ENCODE peak calls at places on chromosomes 12 and 14, in nine cellular contexts. J, W, G, P, Z, F, T, Q and S are unnamed samples.

GRCh38 chr12:111287125-111287900 is 81.6 kb downstream of the PHETA1 start:
- DNase-seq in J (no peak), W (no peak), G (no peak), P (no peak), Z (no peak), F (no peak), T (no peak), Q (no peak), S (no peak)

GRCh38 chr14:38225946-38226345 is 18.2 kb downstream of the SSTR1 start:
- DNase-seq in J (no peak), W (no peak), G (no peak), P (no peak), Z (no peak), F (no peak), T (no peak), Q (no peak), S (no peak)

GRCh38 chr12:19954163-19954562 is 414.2 kb upstream of the PDE3A start:
- DNase-seq in J (no peak), W (no peak), G (no peak), P (no peak), Z (no peak), F (no peak), T (no peak), Q (no peak), S (peak)

GRCh38 chr12:59861635-59862034 is 265.8 kb downstream of the SLC16A7 start:
- DNase-seq in J (no peak), W (no peak), G (no peak), P (peak), Z (no peak), F (no peak), T (no peak), Q (no peak), S (no peak)

GRCh38 chr12:37547611-37548010 is 769.0 kb upstream of the ALG10B start:
- DNase-seq in J (peak), W (no peak), G (no peak), P (no peak), Z (no peak), F (no peak), T (no peak), Q (no peak), S (no peak)

GRCh38 chr14:95157195-95157986 is at the start of gene DICER1:
- DNase-seq in J (peak), W (peak), G (peak), P (peak), Z (peak), F (peak), T (peak), Q (peak), S (peak)

GRCh38 chr12:119423285-119423684 is 88.8 kb downstream of the CCDC60 start:
- DNase-seq in J (no peak), W (no peak), G (no peak), P (no peak), Z (no peak), F (no peak), T (peak), Q (no peak), S (no peak)

GRCh38 chr12:79834712-79835376 is 100.1 kb downstream of the PPP1R12A start:
- DNase-seq in J (no peak), W (no peak), G (no peak), P (no peak), Z (no peak), F (no peak), T (no peak), Q (no peak), S (no peak)

GRCh38 chr12:129961111-129961510 is 57.3 kb upstream of the TMEM132D start:
- DNase-seq in J (peak), W (peak), G (no peak), P (no peak), Z (no peak), F (no peak), T (no peak), Q (no peak), S (no peak)

GRCh38 chr14:99191663-99192621 is 80.1 kb downstream of the BCL11B start:
- DNase-seq in J (peak), W (peak), G (no peak), P (peak), Z (peak), F (no peak), T (no peak), Q (peak), S (peak)

GRCh38 chr12:95205685-95206084 is 11.6 kb downstream of the FGD6 start:
- DNase-seq in J (peak), W (peak), G (no peak), P (peak), Z (no peak), F (no peak), T (peak), Q (no peak), S (no peak)

GRCh38 chr12:130669205-130669557 is 46.9 kb downstream of the RIMBP2 start:
- DNase-seq in J (no peak), W (no peak), G (no peak), P (no peak), Z (no peak), F (no peak), T (no peak), Q (no peak), S (no peak)

GRCh38 chr12:96907681-96908163 is 665 bp downstream of the NEDD1 start:
- DNase-seq in J (peak), W (peak), G (no peak), P (peak), Z (peak), F (no peak), T (peak), Q (peak), S (peak)

GRCh38 chr12:89412665-89413064 is 60.4 kb upstream of the DUSP6 start:
- DNase-seq in J (no peak), W (no peak), G (no peak), P (no peak), Z (no peak), F (no peak), T (no peak), Q (no peak), S (no peak)

GRCh38 chr14:32669416-32669815 is 269.3 kb upstream of the NPAS3 start:
- DNase-seq in J (no peak), W (no peak), G (no peak), P (no peak), Z (no peak), F (no peak), T (no peak), Q (no peak), S (no peak)

GRCh38 chr12:64650762-64651161 is 40.5 kb downstream of the RASSF3 start:
- DNase-seq in J (no peak), W (no peak), G (no peak), P (peak), Z (no peak), F (no peak), T (no peak), Q (peak), S (no peak)

GRCh38 chr14:50667491-50668007 is 557 bp downstream of the SAV1 start:
- DNase-seq in J (no peak), W (no peak), G (no peak), P (no peak), Z (peak), F (no peak), T (peak), Q (peak), S (no peak)